ENCODE peak calls at places on chromosomes 16 and 17, in four cellular contexts. One of them, this sample, is unnamed.

GRCh38 chr16:49622421-49623402 is 233.2 kb downstream of the ZNF423 start:
- DNase-seq in stimulated activated CD8-positive, alpha-beta memory T cell treated with anti-CD3 and anti-CD28 coated beads, Interleukin-7, amount 100 ng/mL, for 1 hour: no peak
- DNase-seq in nephron progenitor cell: no peak
- DNase-seq in NCI-H1417: no peak
- DNase-seq in this sample: no peak

GRCh38 chr17:72538921-72539352 is 418.1 kb downstream of the SOX9 start:
- DNase-seq in stimulated activated CD8-positive, alpha-beta memory T cell treated with anti-CD3 and anti-CD28 coated beads, Interleukin-7, amount 100 ng/mL, for 1 hour: no peak
- DNase-seq in nephron progenitor cell: peak
- DNase-seq in NCI-H1417: no peak
- DNase-seq in this sample: no peak

GRCh38 chr16:57648590-57649442 is 19.3 kb upstream of the ADGRG3 start:
- DNase-seq in stimulated activated CD8-positive, alpha-beta memory T cell treated with anti-CD3 and anti-CD28 coated beads, Interleukin-7, amount 100 ng/mL, for 1 hour: peak
- DNase-seq in nephron progenitor cell: peak
- DNase-seq in NCI-H1417: peak
- DNase-seq in this sample: peak

GRCh38 chr17:74089869-74090464 is 113.5 kb upstream of the RPL38 start:
- DNase-seq in stimulated activated CD8-positive, alpha-beta memory T cell treated with anti-CD3 and anti-CD28 coated beads, Interleukin-7, amount 100 ng/mL, for 1 hour: peak
- DNase-seq in nephron progenitor cell: peak
- DNase-seq in NCI-H1417: peak
- DNase-seq in this sample: no peak

GRCh38 chr16:11032000-11032921 is 87.9 kb downstream of the CLEC16A start:
- DNase-seq in stimulated activated CD8-positive, alpha-beta memory T cell treated with anti-CD3 and anti-CD28 coated beads, Interleukin-7, amount 100 ng/mL, for 1 hour: no peak
- DNase-seq in nephron progenitor cell: no peak
- DNase-seq in NCI-H1417: no peak
- DNase-seq in this sample: no peak

GRCh38 chr17:56918916-56919315 is 5.1 kb upstream of the TRIM25 start:
- DNase-seq in stimulated activated CD8-positive, alpha-beta memory T cell treated with anti-CD3 and anti-CD28 coated beads, Interleukin-7, amount 100 ng/mL, for 1 hour: no peak
- DNase-seq in nephron progenitor cell: no peak
- DNase-seq in NCI-H1417: no peak
- DNase-seq in this sample: no peak

GRCh38 chr17:59641799-59642484 is 22.2 kb downstream of the CLTC start:
- DNase-seq in stimulated activated CD8-positive, alpha-beta memory T cell treated with anti-CD3 and anti-CD28 coated beads, Interleukin-7, amount 100 ng/mL, for 1 hour: no peak
- DNase-seq in nephron progenitor cell: no peak
- DNase-seq in NCI-H1417: no peak
- DNase-seq in this sample: no peak

GRCh38 chr16:51540259-51540658 is 389.2 kb upstream of the SALL1 start:
- DNase-seq in stimulated activated CD8-positive, alpha-beta memory T cell treated with anti-CD3 and anti-CD28 coated beads, Interleukin-7, amount 100 ng/mL, for 1 hour: no peak
- DNase-seq in nephron progenitor cell: no peak
- DNase-seq in NCI-H1417: no peak
- DNase-seq in this sample: no peak

GRCh38 chr17:41326173-41327145 is 10.9 kb upstream of the KRTAP17-1 start:
- DNase-seq in stimulated activated CD8-positive, alpha-beta memory T cell treated with anti-CD3 and anti-CD28 coated beads, Interleukin-7, amount 100 ng/mL, for 1 hour: no peak
- DNase-seq in nephron progenitor cell: no peak
- DNase-seq in NCI-H1417: no peak
- DNase-seq in this sample: no peak